ENCODE peak calls at places on chromosome 6, in four cellular contexts. O is A549, K is SK-N-SH, M is GM12878. V is an unnamed sample.

GRCh38 chr6:169787797-169788196 is 36.4 kb downstream of the ERMARD start:
- DNase-seq in K (no peak), O (no peak), M (no peak), V (no peak)

GRCh38 chr6:31730631-31731086 is 1.6 kb upstream of the DDAH2 start:
- DNase-seq in K (no peak), O (no peak), M (no peak), V (no peak)

GRCh38 chr6:153956807-153957206 is 82.2 kb upstream of the OPRM1 start:
- DNase-seq in K (no peak), O (no peak), M (no peak), V (no peak)

GRCh38 chr6:127459231-127459641 is at the start of gene KIAA0408:
- DNase-seq in O (no peak), K (no peak), M (no peak), V (no peak)

GRCh38 chr6:107600111-107600510 is 110.2 kb downstream of the SOBP start:
- DNase-seq in O (peak; percentile 7), K (no peak), M (no peak), V (no peak)

GRCh38 chr6:111711476-111711875 is 105.8 kb upstream of the TRAF3IP2 start:
- DNase-seq in K (peak; percentile 59), M (no peak), O (no peak), V (no peak)

GRCh38 chr6:106643061-106643460 is 13.7 kb downstream of the QRSL1 start:
- DNase-seq in M (no peak), O (no peak), K (no peak), V (no peak)

GRCh38 chr6:103335412-103335811 is 1524.3 kb downstream of the HACE1 start:
- DNase-seq in O (peak; percentile 1), K (no peak), M (no peak), V (no peak)

GRCh38 chr6:14709066-14709670 is 536.7 kb upstream of the JARID2 start:
- DNase-seq in O (no peak), K (no peak), M (no peak), V (no peak)

GRCh38 chr6:56771189-56771588 is 128.5 kb upstream of the DST start:
- DNase-seq in K (no peak), O (no peak), M (no peak), V (no peak)

GRCh38 chr6:33298773-33299236 is at the start of gene RGL2:
- DNase-seq in M (no peak), K (peak; percentile 78), O (peak; percentile 40), V (no peak)

GRCh38 chr6:85424981-85425380 is 24.9 kb upstream of the NT5E start:
- DNase-seq in M (no peak), K (no peak), O (no peak), V (no peak)

GRCh38 chr6:30687659-30688431 is 1.4 kb upstream of the PPP1R18 start:
- DNase-seq in O (no peak), K (peak; percentile 47), M (no peak), V (no peak)

GRCh38 chr6:128179890-128180440 is 279.1 kb upstream of the THEMIS start:
- DNase-seq in O (no peak), M (no peak), K (no peak), V (no peak)

GRCh38 chr6:25006565-25007001 is 70.8 kb upstream of the RIPOR2 start:
- DNase-seq in K (no peak), M (no peak), O (no peak), V (no peak)

GRCh38 chr6:11763460-11764249 is 14.9 kb downstream of the ADTRP start:
- DNase-seq in K (no peak), M (no peak), O (no peak), V (no peak)

GRCh38 chr6:30683980-30684338 is 2.5 kb downstream of the PPP1R18 start:
- DNase-seq in O (no peak), K (no peak), M (no peak), V (no peak)

GRCh38 chr6:10531513-10531912 is 10.4 kb downstream of the GCNT2 start:
- DNase-seq in O (no peak), M (no peak), K (no peak), V (no peak)

GRCh38 chr6:29552512-29553051 is 7.0 kb downstream of the UBD start:
- DNase-seq in K (peak; percentile 34), M (peak; percentile 56), O (peak; percentile 31), V (no peak)

GRCh38 chr6:105832358-105832757 is 253.8 kb upstream of the PRDM1 start:
- DNase-seq in K (no peak), M (no peak), O (no peak), V (no peak)

GRCh38 chr6:163449076-163449475 is 34.6 kb downstream of the QKI start:
- DNase-seq in O (no peak), M (no peak), K (no peak), V (no peak)

GRCh38 chr6:31620586-31621319 is at the start of gene PRRC2A:
- DNase-seq in O (no peak), K (peak; percentile 90), M (no peak), V (no peak)

GRCh38 chr6:27605401-27606342 is 132.8 kb upstream of the ZNF184 start:
- DNase-seq in M (no peak), K (no peak), O (peak; percentile 91), V (peak; percentile 61)
- TF ChIP-seq PBX3 in M (no peak), K (no peak), O (peak; percentile 34), V (no peak)

GRCh38 chr6:113623124-113623523 is 234.0 kb upstream of the MARCKS start:
- DNase-seq in K (no peak), O (no peak), M (no peak), V (no peak)
- TF ChIP-seq PBX3 in K (peak; percentile 25), O (no peak), M (no peak), V (no peak)

DNA sequence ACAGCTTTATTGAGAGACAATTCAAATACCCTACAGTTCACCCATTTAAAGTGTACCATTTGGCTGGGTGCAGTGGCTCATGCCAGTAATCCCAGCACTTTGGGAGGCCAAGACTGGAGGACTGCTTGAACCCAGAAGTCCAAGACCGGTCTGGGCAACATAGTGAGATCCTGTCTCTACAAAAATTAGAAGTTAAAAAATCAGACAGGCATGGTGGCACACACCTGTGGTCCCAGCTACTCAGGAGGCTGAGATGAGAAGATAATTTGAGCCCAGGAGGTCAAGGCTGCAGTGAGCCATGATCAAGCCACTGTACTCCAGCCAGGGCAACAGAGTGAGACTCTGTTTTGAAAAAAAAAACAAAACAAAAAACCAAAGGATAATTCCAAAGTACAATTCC is 8.9 kb downstream of the CAPN11 start:
- DNase-seq in K (no peak), O (no peak), M (no peak), V (no peak)
- TF ChIP-seq PBX3 in K (no peak), O (no peak), M (no peak), V (no peak)

DNA sequence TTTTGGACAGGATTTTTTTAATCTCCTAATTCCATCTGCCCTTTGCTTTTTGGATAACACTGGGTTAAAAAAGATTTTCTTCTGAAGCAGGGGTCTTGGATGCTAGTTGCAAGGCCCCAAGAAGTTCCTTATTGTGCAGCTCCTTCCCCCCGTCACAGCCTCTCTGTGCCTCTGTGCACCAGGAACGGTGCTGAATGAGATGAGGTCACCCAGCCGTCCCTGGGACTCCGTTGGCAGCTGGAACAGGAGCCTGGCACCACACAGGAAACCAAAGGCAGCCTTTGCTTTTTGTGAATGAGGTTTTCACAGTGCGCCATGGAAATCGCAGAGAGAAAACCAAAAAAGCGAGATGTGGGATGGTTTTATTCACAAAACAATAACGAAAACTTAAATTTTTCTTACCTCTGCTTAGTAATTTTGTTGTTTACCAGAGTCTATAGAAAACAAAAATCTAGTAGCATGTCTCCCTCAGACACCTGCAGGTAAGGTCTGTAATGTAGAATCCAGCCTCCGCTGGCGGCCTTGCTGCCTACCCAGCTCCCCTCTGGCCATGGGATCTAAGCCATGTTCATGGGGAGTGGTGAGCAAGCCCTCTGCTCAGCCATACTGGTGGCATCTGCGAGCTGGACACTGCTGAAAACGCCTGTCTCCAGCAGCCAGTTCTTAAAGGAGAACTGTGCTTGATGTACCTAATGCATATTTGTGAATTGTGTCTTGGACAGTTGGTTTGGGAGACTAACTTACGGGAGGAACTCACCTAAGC is 40.4 kb upstream of the SYNJ2 start:
- DNase-seq in K (no peak), O (no peak), M (no peak), V (no peak)
- TF ChIP-seq PBX3 in K (no peak), O (no peak), M (no peak), V (no peak)

GRCh38 chr6:39707962-39708683 is 17.1 kb downstream of the KIF6 start:
- DNase-seq in K (no peak), O (no peak), M (no peak), V (no peak)
- TF ChIP-seq PBX3 in K (no peak), O (no peak), M (no peak), V (no peak)

V was measured in HepG2.